ENCODE peak calls at places on chromosomes 11 and 22, in six cellular contexts. N is activated naive CD4-positive, alpha-beta T cell treated with anti-CD3 and anti-CD28 coated beads, Interleukin-2, amount 10 ng/mL, durations not matched to agents 7 days and 5 days; Z is endothelial cell; F is NAMALWA; O is HT1080; Q is amniotic stem cell. D is an unnamed sample.

GRCh38 chr22:50471197-50471847 is 3.5 kb downstream of the SBF1 start:
- DNase-seq in F (no peak), Z (no peak), N (no peak), Q (no peak), O (no peak), D (no peak)

GRCh38 chr11:130850185-130850944 is 65.9 kb downstream of the SNX19 start:
- DNase-seq in Q (no peak), F (no peak), Z (no peak), O (no peak), N (no peak), D (no peak)

GRCh38 chr11:67500818-67501584 is 4.2 kb downstream of the PITPNM1 start:
- DNase-seq in O (no peak), Z (no peak), N (no peak), Q (no peak), F (no peak), D (no peak)

GRCh38 chr22:50530280-50530856 is 556 bp upstream of the TYMP start:
- DNase-seq in Q (no peak), N (peak), Z (no peak), O (no peak), F (peak), D (no peak)

GRCh38 chr11:108405706-108406105 is 61.6 kb downstream of the C11orf65 start:
- DNase-seq in N (no peak), Q (no peak), Z (no peak), F (no peak), O (no peak), D (no peak)

GRCh38 chr11:6979365-6979764 is 40.8 kb downstream of the ZNF214 start:
- DNase-seq in F (no peak), N (no peak), Q (no peak), Z (no peak), O (no peak), D (no peak)

GRCh38 chr22:44193537-44193896 is 12.8 kb downstream of the PARVG start:
- DNase-seq in O (peak), Z (no peak), F (no peak), N (no peak), Q (no peak), D (no peak)

GRCh38 chr11:124481365-124482323 is 36.1 kb upstream of the OR8B8 start:
- DNase-seq in F (no peak), Z (peak), Q (no peak), O (peak), N (no peak), D (no peak)

D was measured in HFF-Myc.